ENCODE peak calls at places on chromosomes 5 and 9, in eight cellular contexts. R is cardiac muscle cell, S is uterus, A is OCI-LY7, J is PC-9, D is mucosa of descending colon, X is lower lobe of right lung, N is neural progenitor cell. Y is an unnamed sample. For H3K36me3 and H3K4me1, the result is how much of the 10 kb centered on the place peaks cover.

GRCh38 chr9:109717342-109717741 is 62.7 kb upstream of the PALM2AKAP2 start:
- DNase-seq in R (no peak), S (no peak), A (no peak), J (no peak), D (no peak), X (no peak), N (no peak), Y (no peak)

GRCh38 chr5:157903117-157903450 is 44.1 kb upstream of the CLINT1 start:
- DNase-seq in R (no peak), S (no peak), A (no peak), J (peak), D (no peak), X (no peak), N (no peak), Y (no peak)

GRCh38 chr5:167050568-167051214 is 1240.8 kb upstream of the WWC1 start:
- DNase-seq in R (peak), S (no peak), A (no peak), J (no peak), D (no peak), X (no peak), N (no peak), Y (no peak)

GRCh38 chr9:134271338-134272301 is 54.6 kb upstream of the RXRA start:
- DNase-seq in R (no peak), S (no peak), A (no peak), J (no peak), D (no peak), X (no peak), N (no peak), Y (no peak)

GRCh38 chr5:103808464-103809106 is 246.0 kb upstream of the NUDT12 start:
- DNase-seq in R (peak), S (no peak), A (peak), J (no peak), D (no peak), X (no peak), N (peak), Y (no peak)

GRCh38 chr5:80576383-80576782 is 6.3 kb upstream of the ANKRD34B start:
- DNase-seq in R (no peak), S (no peak), A (no peak), J (no peak), D (no peak), X (no peak), N (no peak), Y (no peak)

GRCh38 chr5:37310360-37310759 is 60.5 kb downstream of the NUP155 start:
- DNase-seq in R (no peak), S (no peak), A (no peak), J (no peak), D (no peak), X (no peak), N (no peak), Y (no peak)

GRCh38 chr9:101458955-101459631 is 23.5 kb upstream of the ALDOB start:
- DNase-seq in R (peak), S (no peak), A (peak), J (peak), D (no peak), X (no peak), N (peak), Y (no peak)

GRCh38 chr5:133930061-133930823 is 38.2 kb downstream of the C5orf15 start:
- DNase-seq in R (peak), S (no peak), A (no peak), J (no peak), D (no peak), X (no peak), N (no peak), Y (no peak)

GRCh38 chr5:149581192-149581861 is at the start of gene ARHGEF37:
- DNase-seq in R (peak), S (peak), A (no peak), J (no peak), D (peak), X (peak), N (peak), Y (no peak)

GRCh38 chr5:129591508-129592160 is 131.5 kb downstream of the ADAMTS19 start:
- DNase-seq in R (no peak), S (no peak), A (no peak), J (no peak), D (no peak), X (no peak), N (no peak), Y (no peak)

GRCh38 chr5:119370521-119370920 is 14.7 kb downstream of the TNFAIP8 start:
- DNase-seq in R (no peak), S (no peak), A (no peak), J (no peak), D (no peak), X (no peak), N (no peak), Y (no peak)

GRCh38 chr9:14395300-14396082 is 81.5 kb upstream of the NFIB start:
- DNase-seq in R (no peak), S (no peak), A (no peak), J (no peak), D (no peak), X (no peak), N (no peak), Y (no peak)

GRCh38 chr9:136546697-136547481 is 1.0 kb upstream of the NOTCH1 start:
- DNase-seq in R (peak), S (peak), A (peak), J (peak), D (peak), X (peak), N (peak), Y (no peak)

GRCh38 chr9:77469515-77470197 is 178.5 kb downstream of the GNA14 start:
- DNase-seq in R (peak), S (no peak), A (no peak), J (no peak), D (no peak), X (no peak), N (no peak), Y (no peak)

GRCh38 chr5:118960557-118960956 is 27.8 kb downstream of the DTWD2 start:
- DNase-seq in R (no peak), S (no peak), A (no peak), J (no peak), D (no peak), X (no peak), N (no peak), Y (no peak)

GRCh38 chr9:134929560-134930158 is 11.9 kb upstream of the FCN1 start:
- DNase-seq in R (no peak), S (no peak), A (peak), J (no peak), D (no peak), X (no peak), N (no peak), Y (no peak)

GRCh38 chr9:4515958-4516375 is 25.7 kb downstream of the SLC1A1 start:
- DNase-seq in R (peak), S (no peak), A (no peak), J (no peak), D (no peak), X (no peak), N (no peak), Y (no peak)

GRCh38 chr5:57887851-57888621 is 405.4 kb upstream of the ACTBL2 start:
- DNase-seq in R (peak), S (peak), A (peak), J (peak), D (no peak), X (no peak), N (peak), Y (no peak)

GRCh38 chr5:54774281-54775171 is 210.9 kb downstream of the ESM1 start:
- DNase-seq in R (peak), S (peak), A (no peak), J (no peak), D (peak), X (peak), N (no peak), Y (no peak)

GRCh38 chr5:83931969-83932368 is 211.3 kb upstream of the HAPLN1 start:
- DNase-seq in R (no peak), S (no peak), A (no peak), J (no peak), D (no peak), X (no peak), N (no peak), Y (no peak)

GRCh38 chr5:131545856-131546255 is 89.2 kb downstream of the RAPGEF6 start:
- DNase-seq in R (no peak), S (no peak), A (no peak), J (no peak), D (no peak), X (no peak), N (no peak), Y (no peak)

GRCh38 chr5:1430121-1430795 is 15.0 kb downstream of the SLC6A3 start:
- DNase-seq in R (no peak), S (no peak), A (no peak), J (no peak), D (peak), X (peak), N (no peak), Y (no peak)

GRCh38 chr5:76082790-76083554 is at the start of gene SV2C:
- DNase-seq in R (peak), S (no peak), A (no peak), J (no peak), D (peak), X (peak), N (peak), Y (no peak)

GRCh38 chr5:109352475-109352874 is 57.3 kb downstream of the PJA2 start:
- DNase-seq in R (no peak), S (no peak), A (no peak), J (no peak), D (no peak), X (no peak), N (no peak), Y (no peak)

GRCh38 chr5:73319036-73319435 is 129.5 kb downstream of the FOXD1 start:
- DNase-seq in R (no peak), S (no peak), A (no peak), J (no peak), D (no peak), X (no peak), N (no peak), Y (no peak)

DNA sequence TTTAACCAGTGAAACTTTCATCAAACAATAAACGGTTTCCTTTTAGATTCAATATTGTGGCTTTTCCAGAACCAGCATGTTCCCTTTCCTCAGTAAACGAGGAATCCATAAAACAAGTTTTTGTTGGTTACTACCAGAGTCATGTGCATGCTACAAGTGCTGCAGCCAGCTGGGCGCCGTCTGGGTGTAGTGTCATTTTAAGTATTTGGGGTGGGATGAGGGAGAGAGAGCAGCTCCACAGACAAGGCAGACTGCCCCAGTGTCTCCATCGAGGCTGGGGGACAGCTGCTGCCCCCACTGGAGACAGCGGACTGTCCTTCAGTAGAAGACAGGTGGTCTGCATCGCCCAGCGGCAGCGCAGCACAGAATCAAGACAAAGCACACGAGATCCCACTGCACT is 17.3 kb downstream of the ARPC5L start:
- DNase-seq in R (no peak), S (no peak), A (no peak), J (no peak), D (peak), X (peak), N (no peak), Y (no peak)
- TF ChIP-seq CTCF in R (no peak), S (no peak), A (no peak), J (no peak), D (no peak), X (no peak), N (no peak), Y (no peak)

DNA sequence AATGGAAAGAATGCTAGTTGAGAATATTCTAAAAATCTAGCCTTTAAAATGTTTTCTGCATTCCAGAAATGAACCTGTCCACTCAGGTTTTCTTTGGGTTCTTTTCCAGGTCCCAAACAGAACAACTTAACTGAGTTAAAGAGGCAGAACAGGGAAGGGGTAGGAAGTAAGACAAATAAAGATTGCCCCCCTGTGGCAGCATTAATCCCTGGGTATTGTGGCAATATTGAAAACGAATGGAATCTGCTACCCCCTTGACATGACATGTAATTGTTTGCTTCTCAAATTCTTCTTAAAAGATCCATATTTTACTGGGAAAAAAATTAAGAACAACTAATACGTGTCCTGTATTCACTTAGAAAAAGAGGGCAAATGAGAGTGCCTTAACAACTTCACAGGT is 9.3 kb upstream of the RBM22 start:
- DNase-seq in R (peak), S (no peak), A (peak), J (no peak), D (no peak), X (no peak), N (peak), Y (no peak)
- H3K36me3 ChIP-seq in R (under half), S (under half), A (under half), J (under half), D (under half), X (half or more), N (under half), Y (under half)

DNA sequence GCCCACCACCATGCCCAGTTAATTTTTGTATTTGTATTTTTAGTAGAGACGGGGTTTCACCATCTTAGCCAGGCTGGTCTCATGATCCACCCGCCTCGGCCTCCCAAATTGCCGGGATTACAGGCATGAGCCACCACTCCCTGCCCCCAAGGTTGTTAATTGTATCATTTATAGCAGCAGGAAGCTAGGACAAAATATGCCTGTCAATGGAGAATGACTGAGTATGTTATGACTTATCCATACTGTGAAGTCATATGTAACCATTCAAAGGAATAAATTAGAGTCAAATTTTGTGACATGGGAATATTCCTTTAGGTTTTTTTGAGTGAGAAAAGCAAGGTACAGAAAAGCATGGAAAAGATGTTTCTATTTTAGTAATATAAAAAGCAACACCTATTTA is 3.9 kb upstream of the DAB2 start:
- DNase-seq in R (no peak), S (no peak), A (no peak), J (no peak), D (no peak), X (no peak), N (no peak), Y (no peak)
- H3K4me1 ChIP-seq in R (under half), S (under half), A (under half), J (under half), D (under half), X (under half), N (under half), Y (under half)

GRCh38 chr5:77944757-77945340 is 168.7 kb upstream of the TBCA start:
- DNase-seq in R (no peak), S (no peak), A (no peak), J (no peak), D (no peak), X (no peak), N (no peak), Y (no peak)
- TF ChIP-seq CTCF in R (no peak), S (no peak), A (no peak), J (no peak), D (no peak), X (no peak), N (no peak), Y (no peak)

GRCh38 chr5:181203842-181204560 is 995 bp downstream of the TRIM7 start:
- DNase-seq in R (no peak), S (no peak), A (no peak), J (no peak), D (no peak), X (peak), N (peak), Y (no peak)

GRCh38 chr5:181204561-181205401 is at the start of gene TRIM7:
- DNase-seq in R (no peak), S (no peak), A (no peak), J (no peak), D (no peak), X (peak), N (peak), Y (no peak)

GRCh38 chr5:181205402-181205734 is 372 bp upstream of the TRIM7 start:
- DNase-seq in R (no peak), S (no peak), A (no peak), J (no peak), D (no peak), X (no peak), N (no peak), Y (no peak)

GRCh38 chr5:181200816-181201215 is 4.2 kb downstream of the TRIM7 start:
- DNase-seq in R (no peak), S (no peak), A (peak), J (no peak), D (no peak), X (no peak), N (peak), Y (no peak)

DNA sequence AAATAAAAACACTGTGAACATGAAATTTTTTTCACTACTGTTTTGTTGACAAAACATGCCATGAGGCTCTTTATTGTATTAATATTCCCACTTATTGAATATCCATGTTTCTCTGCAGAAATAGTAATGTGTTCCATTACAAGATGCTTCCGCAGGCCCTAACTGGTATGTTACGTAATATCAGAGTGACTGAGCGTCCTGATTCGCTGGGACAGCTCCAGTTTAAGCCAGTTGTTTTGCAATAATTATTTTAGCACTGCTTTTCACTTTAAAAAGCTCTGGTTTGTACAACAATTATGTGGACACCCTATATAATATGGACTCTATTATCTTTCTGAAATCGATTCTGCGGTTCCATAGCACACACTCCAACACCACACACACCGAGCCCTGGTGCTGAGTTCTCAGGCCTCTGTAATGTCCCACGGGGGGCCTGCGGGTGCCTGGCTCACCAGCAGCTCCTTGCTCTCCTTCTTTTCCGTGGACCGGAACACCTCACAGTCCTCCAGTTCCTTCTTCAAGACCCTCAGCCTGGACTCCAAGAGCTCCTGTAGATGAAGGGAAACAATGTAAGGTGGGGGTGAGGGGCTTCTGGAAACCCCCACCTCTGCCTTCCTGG is 1.8 kb downstream of the TRIM7 start:
- DNase-seq in R (peak), S (no peak), A (no peak), J (no peak), D (no peak), X (no peak), N (no peak), Y (no peak)
- H3K36me3 ChIP-seq in R (under half), S (under half), A (under half), J (under half), D (under half), X (under half), N (under half), Y (under half)

DNA sequence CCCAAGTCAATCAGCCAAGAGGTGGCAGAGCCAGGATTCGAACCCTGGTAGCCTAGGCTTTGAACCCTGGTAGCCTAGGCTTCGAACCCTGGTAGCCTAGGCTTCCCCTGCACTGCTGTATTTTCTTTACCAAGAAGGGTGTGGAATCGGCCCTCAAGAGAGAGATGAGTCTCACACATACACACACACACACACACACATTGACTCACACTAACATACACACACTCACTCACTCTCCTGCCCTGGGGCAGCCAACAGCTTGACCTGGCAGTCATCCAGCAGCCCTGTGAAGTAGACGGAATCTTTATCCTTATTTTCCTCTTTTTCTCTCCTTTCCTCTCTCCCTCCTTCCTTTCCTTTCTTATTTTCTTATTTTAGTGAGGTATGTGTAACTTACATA is 55.4 kb upstream of the RPL26L1 start:
- DNase-seq in R (peak), S (peak), A (no peak), J (peak), D (peak), X (peak), N (no peak), Y (no peak)
- H3K4me1 ChIP-seq in R (under half), S (under half), A (under half), J (half or more), D (under half), X (half or more), N (under half), Y (under half)

GRCh38 chr5:150642991-150643710 is 2.7 kb downstream of the SYNPO start:
- DNase-seq in R (no peak), S (no peak), A (no peak), J (no peak), D (no peak), X (no peak), N (peak), Y (no peak)
- TF ChIP-seq CTCF in R (no peak), S (no peak), A (no peak), J (no peak), D (no peak), X (no peak), N (no peak), Y (no peak)

GRCh38 chr5:147445093-147445492 is 64.8 kb downstream of the DPYSL3 start:
- DNase-seq in R (no peak), S (no peak), A (no peak), J (no peak), D (no peak), X (no peak), N (no peak), Y (no peak)

GRCh38 chr5:147442134-147442726 is 67.6 kb downstream of the DPYSL3 start:
- DNase-seq in R (no peak), S (no peak), A (no peak), J (no peak), D (no peak), X (no peak), N (peak), Y (no peak)

GRCh38 chr5:147448766-147449165 is 61.1 kb downstream of the DPYSL3 start:
- DNase-seq in R (no peak), S (no peak), A (no peak), J (no peak), D (no peak), X (no peak), N (no peak), Y (no peak)

GRCh38 chr5:147446528-147446927 is 63.3 kb downstream of the DPYSL3 start:
- DNase-seq in R (no peak), S (no peak), A (no peak), J (no peak), D (no peak), X (no peak), N (no peak), Y (no peak)

GRCh38 chr5:147445951-147446350 is 63.9 kb downstream of the DPYSL3 start:
- DNase-seq in R (no peak), S (no peak), A (no peak), J (no peak), D (no peak), X (no peak), N (peak), Y (no peak)
- H3K36me3 ChIP-seq in R (under half), S (under half), A (under half), J (under half), D (under half), X (under half), N (under half), Y (under half)

GRCh38 chr9:130421154-130421801 is 23.5 kb upstream of the ASS1 start:
- DNase-seq in R (no peak), S (no peak), A (no peak), J (no peak), D (no peak), X (no peak), N (no peak), Y (no peak)
- H3K4me1 ChIP-seq in R (under half), S (under half), A (under half), J (under half), D (under half), X (under half), N (under half), Y (under half)

Y was measured in esophagus squamous epithelium.